ENCODE peak calls at places on chromosomes 2 and 18, in five cellular contexts. P is brain microvascular endothelial cell, Q is bronchial epithelial cell, F is iPS-NIHi11, O is nucleus accumbens. D is an unnamed sample.

GRCh38 chr2:3631851-3632659 is 25.9 kb upstream of the ALLC start:
- DNase-seq in P (no peak), Q (no peak), F (no peak), O (no peak), D (no peak)

GRCh38 chr2:17539993-17540812 is at the start of gene VSNL1:
- DNase-seq in P (peak; percentile 80), Q (peak; percentile 86), F (peak; percentile 80), O (peak; percentile 67), D (peak; percentile 83)

GRCh38 chr2:239461551-239462515 is 61.0 kb upstream of the HDAC4 start:
- DNase-seq in P (no peak), Q (no peak), F (no peak), O (no peak), D (no peak)

GRCh38 chr18:31291688-31292087 is 26.3 kb upstream of the DSG1 start:
- DNase-seq in P (no peak), Q (no peak), F (no peak), O (no peak), D (no peak)

GRCh38 chr2:197128897-197129296 is 181.7 kb downstream of the ANKRD44 start:
- DNase-seq in P (no peak), Q (no peak), F (no peak), O (no peak), D (no peak)

GRCh38 chr2:198129609-198130008 is 325.2 kb downstream of the PLCL1 start:
- DNase-seq in P (no peak), Q (no peak), F (no peak), O (no peak), D (no peak)

GRCh38 chr18:36757081-36757480 is 71.7 kb downstream of the TPGS2 start:
- DNase-seq in P (peak; percentile 49), Q (peak; percentile 66), F (peak; percentile 72), O (no peak), D (peak; percentile 75)

GRCh38 chr2:242085941-242086621 is 216.6 kb downstream of the RTP5 start:
- DNase-seq in P (no peak), Q (no peak), F (no peak), O (peak; percentile 29), D (peak; percentile 33)

GRCh38 chr2:231926761-231927565 is 767 bp upstream of the NPPC start:
- DNase-seq in P (no peak), Q (peak; percentile 26), F (peak; percentile 64), O (peak; percentile 64), D (no peak)

GRCh38 chr18:74982946-74983635 is 225.8 kb downstream of the PTGR3 start:
- DNase-seq in P (no peak), Q (no peak), F (no peak), O (no peak), D (no peak)

GRCh38 chr2:150624001-150624401 is 136.5 kb upstream of the RND3 start:
- DNase-seq in P (no peak), Q (peak; percentile 48), F (no peak), O (peak; percentile 45), D (no peak)

GRCh38 chr18:73959341-73959740 is 188.3 kb downstream of the FBXO15 start:
- DNase-seq in P (no peak), Q (no peak), F (no peak), O (no peak), D (no peak)

GRCh38 chr18:4631239-4631638 is 176.1 kb upstream of the DLGAP1 start:
- DNase-seq in P (no peak), Q (no peak), F (peak; percentile 13), O (no peak), D (no peak)